ENCODE peak calls at places on chromosome 2, in eight cellular contexts. R is adrenal gland; M is bronchial epithelial cell; J is CD4-positive, alpha-beta T cell; E is GM20000; T is thoracic aorta; P is retinal pigment epithelial cell; Y is astrocyte of the spinal cord. C is an unnamed sample.
A peak's percentile ranks its signal among the peaks of the same experiment; 100 is the strongest.

GRCh38 chr2:77521482-77521881 is 694 bp downstream of the LRRTM4 start:
- DNase-seq in P (no peak), E (no peak), T (no peak), J (no peak), R (no peak), Y (no peak), M (no peak), C (no peak)

GRCh38 chr2:143026411-143027054 is 102.7 kb upstream of the ARHGAP15 start:
- DNase-seq in R (no peak), E (no peak), J (no peak), Y (no peak), M (no peak), T (no peak), P (no peak), C (no peak)

GRCh38 chr2:203649176-203649814 is 57.1 kb upstream of the CD28 start:
- DNase-seq in E (no peak), P (no peak), R (no peak), J (no peak), M (no peak), Y (no peak), T (no peak), C (no peak)

GRCh38 chr2:176003958-176004357 is 1.9 kb upstream of the LNPK start:
- DNase-seq in J (no peak), Y (no peak), M (no peak), P (no peak), R (no peak), E (no peak), T (no peak), C (no peak)

GRCh38 chr2:149562304-149562703 is 25.3 kb downstream of the MMADHC start:
- DNase-seq in M (no peak), E (peak; percentile 8), J (no peak), Y (peak; percentile 56), R (no peak), T (no peak), P (peak; percentile 73), C (no peak)

GRCh38 chr2:97699765-97700444 is 13.5 kb upstream of the ZAP70 start:
- DNase-seq in M (peak; percentile 48), P (peak; percentile 19), T (no peak), E (peak; percentile 63), Y (peak; percentile 50), R (peak; percentile 51), J (peak; percentile 65), C (peak; percentile 46)

GRCh38 chr2:225122582-225123486 is 80.6 kb upstream of the DOCK10 start:
- DNase-seq in J (peak; percentile 7), E (peak; percentile 15), T (no peak), R (no peak), P (no peak), M (no peak), Y (peak; percentile 43), C (no peak)

GRCh38 chr2:105262662-105263091 is 21.1 kb downstream of the GPR45 start:
- DNase-seq in Y (no peak), T (no peak), M (peak; percentile 62), E (no peak), R (no peak), J (no peak), P (no peak), C (no peak)

GRCh38 chr2:96917008-96917575 is 47.2 kb upstream of the SEMA4C start:
- DNase-seq in T (no peak), R (no peak), Y (no peak), J (no peak), P (no peak), E (no peak), M (peak; percentile 71), C (no peak)

GRCh38 chr2:37892436-37893114 is 32.5 kb upstream of the RMDN2 start:
- DNase-seq in R (no peak), J (no peak), Y (no peak), E (peak; percentile 54), T (no peak), M (no peak), P (no peak), C (no peak)

GRCh38 chr2:202108345-202108744 is 35.3 kb downstream of the KIAA2012 start:
- DNase-seq in T (no peak), Y (no peak), P (no peak), J (no peak), R (no peak), M (no peak), E (no peak), C (no peak)

GRCh38 chr2:12841021-12841420 is 124.3 kb downstream of the TRIB2 start:
- DNase-seq in E (no peak), T (no peak), M (no peak), R (no peak), Y (no peak), J (no peak), P (no peak), C (no peak)

GRCh38 chr2:144331652-144332355 is 188.1 kb downstream of the ZEB2 start:
- DNase-seq in T (peak; percentile 14), R (no peak), P (no peak), Y (no peak), E (no peak), M (peak; percentile 40), J (no peak), C (no peak)

GRCh38 chr2:102251042-102251848 is 60.1 kb upstream of the IL1RL1 start:
- DNase-seq in R (peak; percentile 63), M (peak; percentile 26), T (no peak), P (no peak), J (peak; percentile 64), Y (peak; percentile 44), E (peak; percentile 79), C (no peak)

GRCh38 chr2:235521844-235522243 is 28.0 kb downstream of the AGAP1 start:
- DNase-seq in Y (no peak), P (no peak), E (no peak), M (peak; percentile 51), T (no peak), J (no peak), R (no peak), C (no peak)

GRCh38 chr2:145091011-145091744 is 571.3 kb upstream of the ZEB2 start:
- DNase-seq in Y (peak; percentile 37), T (no peak), P (no peak), R (no peak), E (no peak), J (no peak), M (no peak), C (no peak)

DNA sequence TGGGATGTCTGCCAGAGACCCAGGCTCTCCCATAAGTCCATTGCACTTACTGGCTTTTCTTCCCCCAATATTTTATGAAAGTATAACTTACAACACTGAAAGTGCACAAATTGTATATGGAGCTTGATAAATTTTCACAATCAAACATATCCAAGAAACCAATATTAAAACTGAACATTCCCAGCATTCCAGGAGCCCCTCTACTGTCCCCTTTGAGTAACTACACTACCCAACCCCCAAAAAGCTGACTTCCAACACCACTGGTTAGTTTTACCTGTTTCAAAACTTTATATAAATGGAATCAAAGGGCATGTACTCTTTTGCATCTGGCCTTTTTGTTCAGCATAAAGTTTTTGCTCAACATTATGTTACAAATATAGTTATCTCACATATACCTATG is 35.2 kb upstream of the PKDCC start:
- DNase-seq in J (no peak), Y (no peak), R (no peak), T (no peak), M (no peak), P (no peak), E (no peak), C (no peak)
- TF ChIP-seq CTCF in J (no peak), Y (no peak), R (no peak), T (no peak), M (no peak), P (no peak), E (no peak), C (no peak)

GRCh38 chr2:200847939-200848338 is 16.5 kb downstream of the CLK1 start:
- DNase-seq in J (no peak), Y (no peak), M (no peak), R (no peak), E (no peak), P (no peak), T (no peak), C (no peak)
- TF ChIP-seq CTCF in J (no peak), Y (no peak), M (no peak), R (no peak), E (no peak), P (no peak), T (no peak), C (no peak)

GRCh38 chr2:60569680-60570111 is 16.2 kb upstream of the BCL11A start:
- DNase-seq in E (no peak), Y (no peak), J (no peak), R (no peak), M (no peak), T (no peak), P (no peak), C (no peak)

GRCh38 chr2:60567919-60568874 is 14.7 kb upstream of the BCL11A start:
- DNase-seq in Y (no peak), P (no peak), E (no peak), J (no peak), M (no peak), T (no peak), R (no peak), C (no peak)

GRCh38 chr2:60560734-60561649 is 7.5 kb upstream of the BCL11A start:
- DNase-seq in J (no peak), Y (no peak), P (no peak), T (no peak), E (peak; percentile 55), M (peak; percentile 53), R (no peak), C (no peak)

GRCh38 chr2:60567092-60567491 is 13.6 kb upstream of the BCL11A start:
- DNase-seq in J (no peak), M (no peak), P (no peak), E (no peak), Y (no peak), R (no peak), T (no peak), C (no peak)

DNA sequence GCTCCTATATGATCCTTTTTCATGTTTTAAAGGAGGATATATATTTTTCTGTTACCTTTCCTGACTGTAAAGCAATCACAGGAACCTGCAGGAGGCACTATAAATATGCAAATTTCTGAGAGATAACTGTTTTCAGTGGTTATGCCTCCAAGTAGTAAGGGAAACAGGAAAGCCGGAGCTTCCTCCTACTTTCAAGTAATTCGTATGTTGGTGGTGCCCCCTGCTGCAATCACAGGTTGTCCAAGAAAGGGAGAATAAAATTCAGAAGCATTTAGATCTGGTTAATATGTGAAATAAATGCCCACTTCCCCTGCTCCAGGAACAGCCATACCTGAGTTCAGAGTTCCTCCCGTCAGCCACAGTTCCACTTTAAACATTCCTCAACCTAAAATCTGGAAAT is 12.0 kb upstream of the BCL11A start:
- DNase-seq in M (peak; percentile 58), T (no peak), Y (peak; percentile 38), J (no peak), P (no peak), R (no peak), E (no peak), C (no peak)
- TF ChIP-seq CTCF in M (peak; percentile 9), T (no peak), Y (peak; percentile 33), J (peak; percentile 25), P (peak; percentile 37), R (peak; percentile 28), E (no peak), C (peak; percentile 47)

DNA sequence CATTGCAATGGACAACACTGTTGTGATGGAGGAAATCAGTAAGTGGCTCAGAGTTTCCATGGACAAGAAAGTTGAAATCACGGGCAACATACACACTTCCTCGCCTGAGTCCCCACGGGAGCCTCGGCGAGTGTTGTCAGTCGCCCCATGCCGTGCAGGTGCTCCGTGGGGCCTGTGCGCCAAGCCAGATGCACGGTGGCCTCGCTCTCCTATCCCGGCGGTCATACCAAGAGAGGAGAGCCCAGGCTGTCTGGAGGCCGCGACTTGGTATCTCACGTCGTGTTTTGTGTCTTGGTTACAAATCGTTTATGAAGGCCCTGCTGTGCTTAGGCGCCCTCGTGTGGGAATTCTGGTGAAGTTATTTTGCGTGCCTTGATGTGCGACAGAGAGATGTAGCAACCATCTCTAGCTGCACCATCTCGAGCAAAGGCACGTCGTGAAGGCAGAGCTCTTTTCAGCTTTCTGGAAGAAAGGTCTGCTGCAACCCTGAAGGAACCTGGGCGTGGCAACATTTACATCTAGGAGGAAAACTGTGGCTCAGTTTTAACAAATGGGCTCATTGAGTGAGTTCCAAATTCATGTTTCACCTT is 21.8 kb downstream of the ATG4B start:
- DNase-seq in M (peak; percentile 57), E (no peak), P (no peak), R (peak; percentile 52), Y (peak; percentile 81), T (no peak), J (peak; percentile 37), C (peak; percentile 30)
- TF ChIP-seq CTCF in M (peak; percentile 81), E (peak; percentile 4), P (peak; percentile 77), R (peak; percentile 64), Y (peak; percentile 79), T (peak; percentile 41), J (peak; percentile 25), C (peak; percentile 62)

C was measured in progenitor cell of endocrine pancreas.